ENCODE peak calls at places on chromosome 6, in nine cellular contexts. E is tibial artery; R is stimulated activated CD4-positive, alpha-beta T cell treated with anti-CD3 and anti-CD28 coated beads, Interleukin-1b, Interleukin-23, amount 100 ng/mL, for 48 hours; G is DND-41; N is IMR-90; M is fibroblast of villous mesenchyme; S is hippocampal formation; K is endothelial cell; P is body of pancreas. Q is an unnamed sample.

GRCh38 chr6:93580441-93580840 is 161.1 kb upstream of the EPHA7 start:
- DNase-seq in G (no peak), P (no peak), K (no peak), R (no peak), M (no peak), E (no peak), N (no peak), S (no peak), Q (no peak)

GRCh38 chr6:2616796-2617195 is 133.9 kb downstream of the MYLK4 start:
- DNase-seq in R (no peak), N (no peak), K (no peak), G (no peak), P (no peak), E (no peak), S (no peak), M (peak; percentile 20), Q (no peak)

GRCh38 chr6:8065519-8065911 is 1.3 kb upstream of the BLOC1S5 start:
- DNase-seq in K (no peak), M (no peak), E (no peak), G (no peak), P (no peak), N (peak; percentile 49), R (peak; percentile 41), S (no peak), Q (no peak)

GRCh38 chr6:113876654-113877053 is 19.5 kb downstream of the MARCKS start:
- DNase-seq in G (no peak), K (no peak), R (no peak), P (no peak), N (peak; percentile 13), E (no peak), S (no peak), M (no peak), Q (no peak)

GRCh38 chr6:14435291-14435690 is 317.7 kb downstream of the CD83 start:
- DNase-seq in R (no peak), K (no peak), G (no peak), P (no peak), E (no peak), M (no peak), S (no peak), N (peak; percentile 21), Q (no peak)

GRCh38 chr6:43771210-43771857 is 1.3 kb downstream of the VEGFA start:
- DNase-seq in K (peak; percentile 52), P (peak; percentile 80), E (peak; percentile 88), S (peak; percentile 30), M (peak; percentile 58), R (peak; percentile 73), N (peak; percentile 45), G (peak; percentile 73), Q (peak; percentile 79)

GRCh38 chr6:14706378-14706929 is 539.4 kb upstream of the JARID2 start:
- DNase-seq in K (no peak), S (no peak), R (peak; percentile 92), N (peak; percentile 100), E (peak; percentile 73), P (peak; percentile 22), M (peak; percentile 97), G (no peak), Q (peak; percentile 24)

GRCh38 chr6:47000842-47001241 is 41.3 kb downstream of the ADGRF1 start:
- DNase-seq in N (no peak), S (no peak), R (no peak), E (no peak), P (no peak), M (no peak), K (no peak), G (no peak), Q (no peak)

GRCh38 chr6:37516076-37516919 is 16.6 kb upstream of the CCDC167 start:
- DNase-seq in M (no peak), K (no peak), R (peak; percentile 91), P (peak; percentile 65), G (peak; percentile 96), N (no peak), E (no peak), S (peak; percentile 65), Q (peak; percentile 62)

GRCh38 chr6:98014791-98015201 is 731.8 kb upstream of the MMS22L start:
- DNase-seq in R (no peak), E (no peak), G (no peak), S (no peak), P (no peak), K (no peak), M (no peak), N (no peak), Q (no peak)